ENCODE peak calls at places on chromosomes 1 and 21, in four cellular contexts. Z, H, R and S are unnamed samples.

GRCh38 chr21:38027901-38028300 is 111.6 kb upstream of the KCNJ6 start:
- DNase-seq in Z (no peak), H (no peak), R (no peak), S (no peak)

GRCh38 chr1:239947789-239948188 is 143.9 kb upstream of the FMN2 start:
- DNase-seq in Z (no peak), H (no peak), R (no peak), S (no peak)

GRCh38 chr1:173853074-173853473 is 14.7 kb downstream of the GAS5 start:
- DNase-seq in Z (peak), H (no peak), R (no peak), S (no peak)

GRCh38 chr1:33111965-33112364 is 31.0 kb downstream of the AZIN2 start:
- DNase-seq in Z (no peak), H (no peak), R (no peak), S (no peak)

GRCh38 chr1:1167416-1168155 is 6.1 kb upstream of the TTLL10 start:
- DNase-seq in Z (no peak), H (no peak), R (no peak), S (no peak)

GRCh38 chr1:33349778-33350610 is 29.1 kb upstream of the A3GALT2 start:
- DNase-seq in Z (peak), H (peak), R (peak), S (no peak)

GRCh38 chr1:199948587-199949280 is 78.8 kb upstream of the NR5A2 start:
- DNase-seq in Z (no peak), H (no peak), R (no peak), S (peak)

GRCh38 chr21:39774252-39774651 is 29.3 kb downstream of the IGSF5 start:
- DNase-seq in Z (no peak), H (no peak), R (no peak), S (no peak)

GRCh38 chr1:114341886-114342285 is 169.1 kb downstream of the TRIM33 start:
- DNase-seq in Z (no peak), H (no peak), R (no peak), S (no peak)

GRCh38 chr1:157360021-157360390 is 192.3 kb downstream of the FCRL5 start:
- DNase-seq in Z (no peak), H (no peak), R (no peak), S (no peak)

GRCh38 chr1:69913967-69914366 is 291.4 kb downstream of the LRRC40 start:
- DNase-seq in Z (no peak), H (no peak), R (no peak), S (peak)